ENCODE peak calls at places on chromosomes 6 and 20, in six cellular contexts. One of them, this sample, is unnamed.

GRCh38 chr6:46184114-46184513 is 13.3 kb upstream of the ENPP5 start:
- DNase-seq in T-helper 22 cell: no peak
- DNase-seq in lower lobe of right lung: no peak
- DNase-seq in GM13977: no peak
- DNase-seq in NCI-H524: no peak
- DNase-seq in mucosa of descending colon: no peak
- DNase-seq in this sample: no peak

GRCh38 chr6:125270380-125270779 is 31.4 kb downstream of the HDDC2 start:
- DNase-seq in T-helper 22 cell: no peak
- DNase-seq in lower lobe of right lung: no peak
- DNase-seq in GM13977: no peak
- DNase-seq in NCI-H524: no peak
- DNase-seq in mucosa of descending colon: no peak
- DNase-seq in this sample: no peak

GRCh38 chr6:28922841-28923317 is 906 bp downstream of the TRIM27 start:
- DNase-seq in T-helper 22 cell: peak
- DNase-seq in lower lobe of right lung: no peak
- DNase-seq in GM13977: peak
- DNase-seq in NCI-H524: no peak
- DNase-seq in mucosa of descending colon: no peak
- DNase-seq in this sample: peak

GRCh38 chr20:19964289-19965263 is 52.6 kb upstream of the NAA20 start:
- DNase-seq in T-helper 22 cell: no peak
- DNase-seq in lower lobe of right lung: peak
- DNase-seq in GM13977: no peak
- DNase-seq in NCI-H524: no peak
- DNase-seq in mucosa of descending colon: no peak
- DNase-seq in this sample: peak

GRCh38 chr6:46490425-46491200 is 636 bp downstream of the RCAN2 start:
- DNase-seq in T-helper 22 cell: no peak
- DNase-seq in lower lobe of right lung: no peak
- DNase-seq in GM13977: peak
- DNase-seq in NCI-H524: no peak
- DNase-seq in mucosa of descending colon: peak
- DNase-seq in this sample: no peak

GRCh38 chr6:122792796-122793195 is 3.7 kb downstream of the SMPDL3A start:
- DNase-seq in T-helper 22 cell: no peak
- DNase-seq in lower lobe of right lung: no peak
- DNase-seq in GM13977: no peak
- DNase-seq in NCI-H524: no peak
- DNase-seq in mucosa of descending colon: no peak
- DNase-seq in this sample: no peak

GRCh38 chr6:130781557-130781956 is 45.6 kb upstream of the SMLR1 start:
- DNase-seq in T-helper 22 cell: no peak
- DNase-seq in lower lobe of right lung: no peak
- DNase-seq in GM13977: no peak
- DNase-seq in NCI-H524: no peak
- DNase-seq in mucosa of descending colon: no peak
- DNase-seq in this sample: no peak

GRCh38 chr20:9485614-9486325 is 28.6 kb upstream of the LAMP5 start:
- DNase-seq in T-helper 22 cell: no peak
- DNase-seq in lower lobe of right lung: no peak
- DNase-seq in GM13977: no peak
- DNase-seq in NCI-H524: peak
- DNase-seq in mucosa of descending colon: no peak
- DNase-seq in this sample: peak

GRCh38 chr6:26028753-26029569 is 58.3 kb upstream of the HFE start:
- DNase-seq in T-helper 22 cell: no peak
- DNase-seq in lower lobe of right lung: no peak
- DNase-seq in GM13977: no peak
- DNase-seq in NCI-H524: no peak
- DNase-seq in mucosa of descending colon: no peak
- DNase-seq in this sample: no peak

GRCh38 chr20:35134472-35134871 is 12.7 kb downstream of the EDEM2 start:
- DNase-seq in T-helper 22 cell: no peak
- DNase-seq in lower lobe of right lung: no peak
- DNase-seq in GM13977: no peak
- DNase-seq in NCI-H524: no peak
- DNase-seq in mucosa of descending colon: no peak
- DNase-seq in this sample: no peak

GRCh38 chr6:31877651-31878161 is 1.1 kb downstream of the SLC44A4 start:
- DNase-seq in T-helper 22 cell: no peak
- DNase-seq in lower lobe of right lung: peak
- DNase-seq in GM13977: no peak
- DNase-seq in NCI-H524: no peak
- DNase-seq in mucosa of descending colon: peak
- DNase-seq in this sample: no peak

GRCh38 chr6:52724406-52725121 is 38.7 kb downstream of the GSTA2 start:
- DNase-seq in T-helper 22 cell: peak
- DNase-seq in lower lobe of right lung: peak
- DNase-seq in GM13977: peak
- DNase-seq in NCI-H524: peak
- DNase-seq in mucosa of descending colon: peak
- DNase-seq in this sample: peak

GRCh38 chr20:58579819-58580492 is 64.8 kb upstream of the APCDD1L start:
- DNase-seq in T-helper 22 cell: no peak
- DNase-seq in lower lobe of right lung: no peak
- DNase-seq in GM13977: no peak
- DNase-seq in NCI-H524: no peak
- DNase-seq in mucosa of descending colon: peak
- DNase-seq in this sample: no peak

GRCh38 chr6:161198176-161198575 is 75.7 kb downstream of the AGPAT4 start:
- DNase-seq in T-helper 22 cell: no peak
- DNase-seq in lower lobe of right lung: no peak
- DNase-seq in GM13977: no peak
- DNase-seq in NCI-H524: no peak
- DNase-seq in mucosa of descending colon: no peak
- DNase-seq in this sample: no peak

This sample was measured in NCI-H2171.